ENCODE peak calls at places on chromosomes 1 and 21, in seven cellular contexts. K is HCT116, R is neural progenitor cell, S is astrocyte, F is GM12878, V is PC-3, O is GM23338. X is an unnamed sample.

GRCh38 chr1:192810253-192810880 is 1.5 kb downstream of the RGS2 start:
- DNase-seq in K (no peak), S (peak), R (peak), O (no peak), V (peak), F (no peak), X (no peak)

GRCh38 chr1:119139393-119139792 is 1.1 kb downstream of the WARS2 start:
- DNase-seq in F (peak), O (peak), K (no peak), S (no peak), R (no peak), V (no peak), X (no peak)

GRCh38 chr1:24347159-24347931 is 28.2 kb downstream of the GRHL3 start:
- DNase-seq in O (no peak), R (no peak), V (no peak), F (no peak), S (no peak), K (no peak), X (no peak)

GRCh38 chr1:23664837-23665795 is 26.5 kb upstream of the RPL11 start:
- DNase-seq in R (peak), F (peak), V (peak), S (no peak), O (peak), K (peak), X (no peak)

GRCh38 chr1:150332651-150333290 is 11.4 kb downstream of the PRPF3 start:
- DNase-seq in K (no peak), V (no peak), O (no peak), S (no peak), R (no peak), F (no peak), X (no peak)

GRCh38 chr1:116916533-116917460 is 7.1 kb downstream of the PTGFRN start:
- DNase-seq in R (no peak), S (no peak), V (no peak), F (no peak), K (no peak), O (no peak), X (no peak)

GRCh38 chr1:206472454-206472853 is 2.2 kb downstream of the IKBKE start:
- DNase-seq in F (no peak), O (peak), V (no peak), R (peak), S (peak), K (no peak), X (no peak)

GRCh38 chr1:208880433-208881100 is 636.4 kb upstream of the PLXNA2 start:
- DNase-seq in R (no peak), V (no peak), K (no peak), O (no peak), F (no peak), S (peak), X (no peak)

GRCh38 chr1:218257971-218258370 is 27.1 kb upstream of the RRP15 start:
- DNase-seq in K (no peak), S (no peak), O (no peak), V (peak), R (no peak), F (no peak), X (no peak)

GRCh38 chr1:157952601-157953000 is 40.8 kb upstream of the KIRREL1 start:
- DNase-seq in R (no peak), O (no peak), K (no peak), V (no peak), F (no peak), S (no peak), X (no peak)

GRCh38 chr1:167635233-167635648 is 5.2 kb downstream of the RCSD1 start:
- DNase-seq in O (peak), S (peak), F (no peak), V (no peak), K (no peak), R (peak), X (no peak)

GRCh38 chr1:162719678-162720077 is 70.8 kb upstream of the HSD17B7 start:
- DNase-seq in K (no peak), R (no peak), S (no peak), V (no peak), F (no peak), O (no peak), X (no peak)

GRCh38 chr1:109789771-109790170 is 26.0 kb upstream of the EPS8L3 start:
- DNase-seq in S (no peak), R (no peak), O (no peak), V (no peak), K (no peak), F (no peak), X (no peak)

GRCh38 chr1:14616997-14617396 is 18.5 kb downstream of the KAZN start:
- DNase-seq in R (no peak), S (peak), F (no peak), V (peak), O (no peak), K (no peak), X (no peak)

GRCh38 chr1:24981632-24982007 is 51.5 kb upstream of the RUNX3 start:
- DNase-seq in F (no peak), V (no peak), R (no peak), O (no peak), K (no peak), S (no peak), X (no peak)

GRCh38 chr1:109642610-109643009 is 13.3 kb upstream of the GSTM4 start:
- DNase-seq in K (no peak), R (no peak), S (no peak), F (no peak), O (no peak), V (no peak), X (no peak)

GRCh38 chr1:230132758-230133157 is 65.7 kb downstream of the GALNT2 start:
- DNase-seq in O (no peak), F (no peak), V (no peak), S (no peak), R (no peak), K (no peak), X (no peak)

GRCh38 chr1:7893529-7894180 is 40.8 kb upstream of the UTS2 start:
- DNase-seq in S (peak), O (no peak), R (no peak), F (no peak), K (no peak), V (peak), X (no peak)

GRCh38 chr1:37478890-37479254 is 4.5 kb downstream of the ZC3H12A start:
- DNase-seq in R (no peak), O (no peak), K (no peak), S (peak), F (no peak), V (peak), X (peak)

GRCh38 chr1:89125571-89126233 is at the start of gene GBP2:
- DNase-seq in V (peak), R (no peak), F (peak), S (peak), K (no peak), O (no peak), X (no peak)

GRCh38 chr21:16633851-16634521 is 878.9 kb upstream of the CXADR start:
- DNase-seq in S (no peak), K (no peak), R (no peak), F (no peak), O (no peak), V (no peak), X (no peak)

GRCh38 chr21:35035581-35035980 is 13.5 kb downstream of the RUNX1 start:
- DNase-seq in F (no peak), K (no peak), R (no peak), O (no peak), V (no peak), S (no peak), X (no peak)

GRCh38 chr1:43444151-43444826 is 9.4 kb downstream of the HYI start:
- DNase-seq in V (no peak), F (no peak), O (no peak), S (no peak), R (no peak), K (no peak), X (no peak)

GRCh38 chr1:17529381-17529780 is 10.1 kb upstream of the ARHGEF10L start:
- DNase-seq in O (no peak), K (no peak), V (peak), R (no peak), F (no peak), S (no peak), X (no peak)

GRCh38 chr1:17525996-17526686 is 13.4 kb upstream of the ARHGEF10L start:
- DNase-seq in R (no peak), F (no peak), K (no peak), V (no peak), S (no peak), O (no peak), X (no peak)

GRCh38 chr1:17523487-17524029 is 15.9 kb upstream of the ARHGEF10L start:
- DNase-seq in O (no peak), V (no peak), K (peak), R (no peak), S (no peak), F (no peak), X (no peak)

GRCh38 chr1:17525065-17525464 is 14.4 kb upstream of the ARHGEF10L start:
- DNase-seq in V (no peak), K (no peak), R (no peak), S (no peak), O (no peak), F (no peak), X (no peak)

GRCh38 chr1:17527036-17527914 is 12.2 kb upstream of the ARHGEF10L start:
- DNase-seq in S (peak), R (no peak), O (no peak), F (no peak), K (no peak), V (no peak), X (no peak)
- TF ChIP-seq EZH2 in S (no peak), R (no peak), O (no peak), F (no peak), K (no peak), V (no peak), X (no peak)

GRCh38 chr21:26965567-26966359 is 1.1 kb downstream of the ADAMTS5 start:
- DNase-seq in V (no peak), K (no peak), F (no peak), R (peak), O (peak), S (no peak), X (no peak)

GRCh38 chr21:26966360-26966977 is 419 bp downstream of the ADAMTS5 start:
- DNase-seq in O (peak), R (no peak), K (no peak), V (no peak), F (no peak), S (peak), X (no peak)

GRCh38 chr21:26965091-26965566 is 1.8 kb downstream of the ADAMTS5 start:
- DNase-seq in F (no peak), S (no peak), V (no peak), R (no peak), K (no peak), O (no peak), X (no peak)

GRCh38 chr21:26964379-26964778 is 2.5 kb downstream of the ADAMTS5 start:
- DNase-seq in K (no peak), V (no peak), R (peak), O (peak), S (no peak), F (no peak), X (no peak)

DNA sequence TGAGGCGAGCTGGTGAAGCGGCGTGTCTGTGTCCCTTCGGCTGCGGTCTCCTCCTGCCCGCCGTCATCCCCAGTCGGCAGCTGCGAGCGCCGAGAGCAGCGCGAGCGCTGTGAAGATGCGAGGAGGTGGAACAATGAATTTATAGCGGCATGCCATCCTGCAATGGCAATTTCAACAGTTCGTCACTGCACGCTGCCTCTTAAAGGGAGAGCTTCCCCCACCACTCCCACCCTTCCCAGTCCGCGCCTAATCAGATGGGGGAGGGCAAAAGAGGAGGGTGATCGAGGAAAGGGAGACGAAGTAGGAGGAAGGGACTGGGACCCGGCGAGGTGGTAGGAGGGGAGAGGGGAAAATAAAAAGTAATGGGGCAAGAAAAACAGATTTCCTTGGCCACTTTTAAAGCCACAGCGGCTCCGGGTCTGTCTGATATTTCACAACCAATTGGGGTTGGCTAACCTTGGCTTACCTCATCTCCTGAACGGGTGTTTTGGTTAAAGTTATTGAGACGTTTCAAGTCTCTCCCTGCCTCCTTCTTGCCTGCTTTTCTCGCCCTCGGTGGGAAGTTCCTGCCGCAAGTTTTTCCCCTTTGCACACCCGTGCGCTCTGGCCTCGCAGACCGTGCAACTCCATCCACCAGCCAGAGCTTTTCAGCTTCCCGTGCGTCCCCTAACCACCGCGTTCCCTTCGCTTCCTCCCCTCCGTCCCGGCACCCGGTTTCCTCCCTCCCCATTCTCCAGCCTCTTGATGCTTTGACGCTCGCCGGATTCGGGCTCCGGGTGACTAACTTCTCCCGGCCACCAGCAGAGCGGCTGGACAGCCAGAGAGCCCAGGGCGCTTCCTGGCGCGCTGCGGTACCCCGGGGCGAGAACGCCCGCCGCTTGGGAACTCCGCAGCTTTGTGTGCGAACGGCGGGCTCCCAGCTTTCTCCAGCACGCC is at the start of gene ADAMTS5:
- DNase-seq in S (peak), K (no peak), R (peak), O (peak), F (no peak), V (peak), X (no peak)
- TF ChIP-seq EZH2 in S (no peak), K (no peak), R (peak), O (no peak), F (no peak), V (peak), X (no peak)

GRCh38 chr1:11704226-11704619 is 12.7 kb downstream of the DRAXIN start:
- DNase-seq in V (no peak), K (no peak), S (no peak), R (peak), O (peak), F (no peak), X (no peak)
- TF ChIP-seq EZH2 in V (no peak), K (no peak), S (no peak), R (no peak), O (no peak), F (no peak), X (no peak)

GRCh38 chr1:185110145-185110544 is 46.6 kb downstream of the TRMT1L start:
- DNase-seq in K (no peak), V (peak), R (no peak), S (no peak), F (no peak), O (no peak), X (no peak)

GRCh38 chr1:185112343-185112742 is 44.4 kb downstream of the TRMT1L start:
- DNase-seq in V (peak), R (no peak), K (no peak), O (no peak), S (no peak), F (no peak), X (no peak)

GRCh38 chr1:185108324-185108723 is 48.4 kb downstream of the TRMT1L start:
- DNase-seq in S (no peak), V (no peak), R (no peak), K (no peak), F (no peak), O (no peak), X (no peak)

GRCh38 chr1:185111873-185112272 is 44.9 kb downstream of the TRMT1L start:
- DNase-seq in O (no peak), F (no peak), S (no peak), K (no peak), R (no peak), V (no peak), X (no peak)
- TF ChIP-seq EZH2 in O (no peak), F (no peak), S (no peak), K (no peak), R (no peak), V (no peak), X (no peak)

X was measured in keratinocyte.